ENCODE peak calls at places on chromosomes 1 and 21, in nine cellular contexts. V is Panc1; E is mesenchymal stem cell; S is aorta; R is heart right ventricle; M is left ventricle myocardium inferior; G is heart left ventricle; T is effector memory CD4-positive, alpha-beta T cell; Z is psoas muscle. H is an unnamed sample.

GRCh38 chr1:147167361-147167760 is 4.9 kb downstream of the PRKAB2 start:
- DNase-seq in V (peak; percentile 64), E (peak; percentile 98), R (no peak), G (no peak), M (no peak), Z (no peak), T (no peak), S (no peak), H (no peak)

GRCh38 chr1:38712046-38712445 is 147.5 kb downstream of the RRAGC start:
- DNase-seq in R (no peak), S (no peak), E (no peak), M (no peak), Z (no peak), G (no peak), V (no peak), T (no peak), H (no peak)

GRCh38 chr1:159970932-159971342 is 16.9 kb upstream of the SLAMF9 start:
- DNase-seq in Z (no peak), V (no peak), R (no peak), S (no peak), M (no peak), G (no peak), T (no peak), E (no peak), H (no peak)

GRCh38 chr1:91827094-91828006 is 58.6 kb downstream of the TGFBR3 start:
- DNase-seq in Z (no peak), R (peak; percentile 49), G (peak; percentile 86), V (no peak), E (no peak), S (no peak), M (peak; percentile 73), T (no peak), H (no peak)

GRCh38 chr1:32219022-32219421 is 3.1 kb downstream of the TMEM234 start:
- DNase-seq in M (no peak), E (peak; percentile 40), V (no peak), Z (no peak), S (no peak), T (no peak), R (no peak), G (no peak), H (no peak)

GRCh38 chr1:81371864-81372263 is 428.9 kb upstream of the ADGRL2 start:
- DNase-seq in T (no peak), R (no peak), S (no peak), E (no peak), G (no peak), V (no peak), M (no peak), Z (no peak), H (no peak)

GRCh38 chr1:48245106-48245505 is 22.6 kb downstream of the SLC5A9 start:
- DNase-seq in T (no peak), R (no peak), G (no peak), M (no peak), E (no peak), S (no peak), V (no peak), Z (no peak), H (no peak)

GRCh38 chr21:17613242-17613676 is 558 bp upstream of the BTG3 start:
- DNase-seq in E (peak; percentile 28), G (peak; percentile 49), S (peak; percentile 79), M (no peak), Z (peak; percentile 37), T (no peak), V (no peak), R (peak; percentile 23), H (no peak)

GRCh38 chr1:206048582-206048981 is 4.4 kb upstream of the RHEX start:
- DNase-seq in S (no peak), T (no peak), V (no peak), E (no peak), Z (no peak), R (no peak), M (no peak), G (no peak), H (no peak)

GRCh38 chr1:154351363-154352068 is 26.2 kb downstream of the ATP8B2 start:
- DNase-seq in V (no peak), E (no peak), R (no peak), Z (no peak), T (no peak), S (no peak), G (no peak), M (no peak), H (no peak)

GRCh38 chr1:203528098-203528497 is 34.1 kb downstream of the OPTC start:
- DNase-seq in G (no peak), V (no peak), E (no peak), M (no peak), Z (no peak), S (no peak), T (no peak), R (no peak), H (no peak)

GRCh38 chr21:29991624-29992023 is 51.8 kb upstream of the GRIK1 start:
- DNase-seq in G (no peak), T (no peak), V (no peak), R (no peak), Z (no peak), S (no peak), M (no peak), E (no peak), H (no peak)

GRCh38 chr1:78415165-78415564 is 75.6 kb upstream of the PTGFR start:
- DNase-seq in E (no peak), V (no peak), R (no peak), T (no peak), G (no peak), S (no peak), M (no peak), Z (no peak), H (no peak)

GRCh38 chr1:30532621-30533020 is 190.8 kb downstream of the MATN1 start:
- DNase-seq in V (no peak), S (no peak), E (no peak), G (no peak), T (no peak), Z (no peak), M (no peak), R (no peak), H (no peak)

GRCh38 chr21:42677339-42678117 is 24.1 kb downstream of the PDE9A start:
- DNase-seq in Z (peak; percentile 2), E (peak; percentile 77), S (no peak), M (no peak), R (no peak), G (no peak), T (no peak), V (no peak), H (no peak)

GRCh38 chr1:53328009-53328489 is at the start of gene LRP8:
- DNase-seq in V (no peak), T (peak; percentile 48), S (peak; percentile 94), E (peak; percentile 75), M (peak; percentile 74), R (peak; percentile 77), Z (peak; percentile 81), G (peak; percentile 78), H (peak; percentile 61)

GRCh38 chr1:201645956-201646355 is 107.0 kb downstream of the NAV1 start:
- DNase-seq in S (no peak), Z (no peak), V (no peak), T (no peak), E (no peak), R (no peak), G (no peak), M (no peak), H (no peak)

GRCh38 chr1:166960871-166961474 is 14.4 kb downstream of the ILDR2 start:
- DNase-seq in Z (no peak), T (no peak), R (no peak), M (no peak), V (no peak), G (no peak), S (no peak), E (no peak), H (no peak)

GRCh38 chr1:23484253-23485001 is 448 bp upstream of the ASAP3 start:
- DNase-seq in R (peak; percentile 97), E (peak; percentile 93), Z (peak; percentile 96), G (peak; percentile 96), T (peak; percentile 87), M (peak; percentile 96), V (peak; percentile 74), S (peak; percentile 99), H (peak; percentile 95)
- H3K4me1 ChIP-seq in R (peaks cover 11% of the 10 kb centered on the region), E (peaks cover 12% of the 10 kb centered on the region), Z (peaks cover 39% of the 10 kb centered on the region), G (peaks cover 26% of the 10 kb centered on the region), T (peaks cover 12% of the 10 kb centered on the region), M (peaks cover 51% of the 10 kb centered on the region), V (peaks cover 12% of the 10 kb centered on the region), S (no peaks in the 10 kb centered on the region), H (peaks cover 22% of the 10 kb centered on the region)

GRCh38 chr1:66152034-66152433 is 359.3 kb downstream of the PDE4B start:
- DNase-seq in E (no peak), R (no peak), Z (no peak), G (no peak), M (no peak), T (no peak), S (no peak), V (no peak), H (no peak)
- H3K9me3 ChIP-seq in E (no peaks in the 10 kb centered on the region), R (no peaks in the 10 kb centered on the region), Z (no peaks in the 10 kb centered on the region), G (no peaks in the 10 kb centered on the region), M (no peaks in the 10 kb centered on the region), T (no peaks in the 10 kb centered on the region), S (no peaks in the 10 kb centered on the region), V (no peaks in the 10 kb centered on the region), H (no peaks in the 10 kb centered on the region)

DNA sequence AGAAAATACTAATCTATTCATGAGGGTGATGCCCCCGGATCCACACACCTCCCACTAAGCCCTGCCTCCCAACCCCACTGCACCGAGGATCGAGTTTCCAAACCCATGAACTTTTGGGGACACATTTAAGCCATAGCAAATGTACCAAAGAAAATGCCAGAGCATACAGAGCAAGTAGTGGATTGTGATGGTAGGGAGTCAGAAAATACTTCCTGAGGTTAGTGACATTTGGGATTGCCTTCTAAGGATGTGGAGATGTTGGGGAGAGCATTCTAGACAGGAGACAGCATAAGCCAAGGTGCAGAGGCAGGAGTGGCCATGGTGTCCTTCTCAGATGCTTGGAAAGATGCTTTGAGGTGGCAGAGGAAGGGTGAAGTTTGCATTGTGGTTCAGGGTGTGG is 32.2 kb downstream of the ANGEL2 start:
- DNase-seq in Z (no peak), V (no peak), R (no peak), T (no peak), G (no peak), E (no peak), S (no peak), M (no peak), H (no peak)
- H3K4me3 ChIP-seq in Z (no peak overlapping the region), V (no peak overlapping the region), R (no peak overlapping the region), T (no peak overlapping the region), G (no peak overlapping the region), E (no peak overlapping the region), S (no peak overlapping the region), M (no peak overlapping the region), H (no peak overlapping the region)

GRCh38 chr1:209926045-209926444 is 12.0 kb upstream of the SYT14 start:
- DNase-seq in Z (no peak), S (no peak), M (no peak), G (no peak), V (no peak), R (no peak), E (no peak), T (no peak), H (peak; percentile 15)

GRCh38 chr1:209927466-209927865 is 10.6 kb upstream of the SYT14 start:
- DNase-seq in M (no peak), G (no peak), R (no peak), V (no peak), T (no peak), Z (no peak), S (no peak), E (no peak), H (no peak)

GRCh38 chr1:209929751-209930150 is 8.3 kb upstream of the SYT14 start:
- DNase-seq in Z (no peak), M (no peak), G (no peak), T (no peak), R (no peak), E (no peak), V (no peak), S (no peak), H (no peak)

GRCh38 chr1:209936125-209936524 is 1.9 kb upstream of the SYT14 start:
- DNase-seq in E (no peak), V (no peak), G (no peak), M (no peak), R (no peak), Z (no peak), S (no peak), T (no peak), H (no peak)

GRCh38 chr1:209931141-209931540 is 6.9 kb upstream of the SYT14 start:
- DNase-seq in T (no peak), S (no peak), Z (no peak), R (no peak), E (no peak), G (no peak), V (no peak), M (no peak), H (no peak)
- H3K4me1 ChIP-seq in T (no peaks in the 10 kb centered on the region), S (no peaks in the 10 kb centered on the region), Z (no peaks in the 10 kb centered on the region), R (no peaks in the 10 kb centered on the region), E (no peaks in the 10 kb centered on the region), G (no peaks in the 10 kb centered on the region), V (no peaks in the 10 kb centered on the region), M (no peaks in the 10 kb centered on the region), H (no peaks in the 10 kb centered on the region)